ENCODE peak calls at places on chromosomes 5 and 9, in seven cellular contexts. B is body of pancreas, L is adrenal gland, S is H54, R is transverse colon, F is A549, G is prostate gland. E is an unnamed sample.

GRCh38 chr5:116595498-116595897 is 20.9 kb upstream of the SEMA6A start:
- DNase-seq in B (no peak), L (no peak), S (no peak), R (no peak), F (no peak), G (no peak), E (no peak)

GRCh38 chr5:175378444-175379028 is 65.4 kb downstream of the DRD1 start:
- DNase-seq in B (no peak), L (no peak), S (peak), R (no peak), F (peak), G (peak), E (no peak)

GRCh38 chr9:89789922-89790510 is 185.2 kb downstream of the GADD45G start:
- DNase-seq in B (no peak), L (no peak), S (no peak), R (no peak), F (no peak), G (no peak), E (no peak)

GRCh38 chr5:73901045-73901444 is 275.0 kb downstream of the ARHGEF28 start:
- DNase-seq in B (no peak), L (peak), S (peak), R (peak), F (peak), G (no peak), E (no peak)

GRCh38 chr5:176693477-176693851 is 46.2 kb downstream of the TSPAN17 start:
- DNase-seq in B (peak), L (no peak), S (no peak), R (peak), F (no peak), G (no peak), E (no peak)

GRCh38 chr5:27325513-27325912 is 287.1 kb upstream of the CDH9 start:
- DNase-seq in B (no peak), L (no peak), S (no peak), R (no peak), F (no peak), G (no peak), E (no peak)

GRCh38 chr9:99253772-99254431 is 31.8 kb downstream of the SEC61B start:
- DNase-seq in B (no peak), L (no peak), S (no peak), R (peak), F (no peak), G (no peak), E (no peak)

GRCh38 chr9:2132484-2133082 is 117.4 kb downstream of the SMARCA2 start:
- DNase-seq in B (no peak), L (no peak), S (no peak), R (no peak), F (peak), G (no peak), E (no peak)

GRCh38 chr5:16776611-16777251 is 159.4 kb downstream of the MYO10 start:
- DNase-seq in B (peak), L (no peak), S (no peak), R (no peak), F (no peak), G (peak), E (peak)

GRCh38 chr5:62308439-62308838 is 2.4 kb downstream of the KIF2A start:
- DNase-seq in B (no peak), L (no peak), S (no peak), R (no peak), F (no peak), G (no peak), E (no peak)

GRCh38 chr5:94969174-94969573 is 315.7 kb downstream of the MCTP1 start:
- DNase-seq in B (no peak), L (no peak), S (no peak), R (no peak), F (no peak), G (no peak), E (no peak)

GRCh38 chr5:129905467-129906176 is 1.4 kb downstream of the CHSY3 start:
- DNase-seq in B (no peak), L (peak), S (no peak), R (no peak), F (no peak), G (no peak), E (peak)

GRCh38 chr5:43207601-43208000 is 15.6 kb downstream of the NIM1K start:
- DNase-seq in B (no peak), L (no peak), S (no peak), R (no peak), F (no peak), G (no peak), E (no peak)

GRCh38 chr5:68252678-68253520 is 37.3 kb downstream of the PIK3R1 start:
- DNase-seq in B (peak), L (peak), S (peak), R (peak), F (peak), G (peak), E (peak)

GRCh38 chr9:121281614-121282291 is 13.8 kb downstream of the GSN start:
- DNase-seq in B (peak), L (peak), S (peak), R (peak), F (peak), G (peak), E (peak)

GRCh38 chr5:168401880-168402279 is 84.4 kb upstream of the RARS1 start:
- DNase-seq in B (peak), L (no peak), S (no peak), R (no peak), F (no peak), G (peak), E (peak)

GRCh38 chr5:141848771-141849370 is 29.3 kb downstream of the PCDH1 start:
- DNase-seq in B (peak), L (peak), S (peak), R (peak), F (peak), G (peak), E (peak)

GRCh38 chr5:178236685-178237084 is 4.1 kb upstream of the PHYKPL start:
- DNase-seq in B (peak), L (peak), S (no peak), R (no peak), F (no peak), G (no peak), E (peak)
- TF ChIP-seq POLR2A in B (peak), L (no peak), S (no peak), R (no peak), F (no peak), G (no peak), E (peak)

DNA sequence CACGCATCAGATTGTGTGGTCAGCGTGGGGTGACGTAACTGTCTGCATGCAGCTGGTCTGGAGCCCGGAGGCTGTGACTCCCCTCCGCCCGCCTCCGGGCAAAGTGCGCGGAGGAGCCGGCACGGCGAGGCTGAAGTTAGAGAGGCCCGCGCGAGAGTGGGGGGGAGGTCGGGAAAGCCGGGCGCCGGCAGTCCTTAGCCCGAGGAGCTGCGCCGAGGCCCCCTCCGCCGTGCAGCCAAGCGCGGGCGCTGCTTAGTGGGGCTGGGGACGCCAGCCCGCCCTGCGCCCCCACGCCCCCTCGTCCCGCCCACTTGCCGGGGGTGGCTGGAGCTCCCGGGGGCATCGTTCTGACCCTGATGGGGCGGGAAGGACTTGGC is 422 bp downstream of the NINJ1 start:
- DNase-seq in B (peak), L (peak), S (peak), R (peak), F (peak), G (peak), E (peak)
- TF ChIP-seq POLR2A in B (peak), L (peak), S (no peak), R (peak), F (no peak), G (no peak), E (no peak)

DNA sequence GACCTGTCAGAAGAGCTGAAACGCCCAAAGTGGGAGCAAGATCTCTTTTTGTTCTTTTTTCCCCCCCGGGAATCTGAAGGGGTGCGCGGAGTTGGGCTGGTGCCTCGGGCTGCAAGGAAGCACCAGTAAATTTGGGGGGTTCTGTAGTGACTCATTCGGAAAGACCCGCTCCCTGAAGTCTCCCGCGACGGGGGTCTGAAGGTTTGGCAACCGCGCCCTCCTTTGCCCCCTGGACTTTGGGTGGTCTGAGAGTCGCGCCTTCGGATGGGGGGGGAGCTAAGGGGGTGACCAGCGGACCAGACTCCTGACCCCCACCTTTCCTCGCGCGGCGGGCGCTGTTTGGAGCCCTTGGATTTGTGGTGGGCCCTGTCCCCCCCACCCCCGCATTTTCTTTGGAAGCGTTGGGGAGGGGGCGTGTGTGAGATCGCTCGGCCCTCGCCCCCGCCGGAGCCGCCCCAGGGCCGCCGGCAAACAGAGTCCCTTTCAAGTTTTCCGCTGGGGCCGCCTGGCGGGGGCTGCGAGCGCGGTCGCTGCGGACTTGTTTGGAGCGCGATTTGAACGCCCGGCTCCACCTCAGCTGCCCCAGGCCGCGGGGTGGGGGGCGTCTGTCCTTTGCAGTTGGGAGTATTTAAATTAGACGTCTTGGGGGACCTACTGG is 2.0 kb downstream of the CXXC5 start:
- DNase-seq in B (no peak), L (no peak), S (no peak), R (peak), F (no peak), G (no peak), E (peak)
- TF ChIP-seq POLR2A in B (no peak), L (no peak), S (no peak), R (no peak), F (no peak), G (no peak), E (no peak)

DNA sequence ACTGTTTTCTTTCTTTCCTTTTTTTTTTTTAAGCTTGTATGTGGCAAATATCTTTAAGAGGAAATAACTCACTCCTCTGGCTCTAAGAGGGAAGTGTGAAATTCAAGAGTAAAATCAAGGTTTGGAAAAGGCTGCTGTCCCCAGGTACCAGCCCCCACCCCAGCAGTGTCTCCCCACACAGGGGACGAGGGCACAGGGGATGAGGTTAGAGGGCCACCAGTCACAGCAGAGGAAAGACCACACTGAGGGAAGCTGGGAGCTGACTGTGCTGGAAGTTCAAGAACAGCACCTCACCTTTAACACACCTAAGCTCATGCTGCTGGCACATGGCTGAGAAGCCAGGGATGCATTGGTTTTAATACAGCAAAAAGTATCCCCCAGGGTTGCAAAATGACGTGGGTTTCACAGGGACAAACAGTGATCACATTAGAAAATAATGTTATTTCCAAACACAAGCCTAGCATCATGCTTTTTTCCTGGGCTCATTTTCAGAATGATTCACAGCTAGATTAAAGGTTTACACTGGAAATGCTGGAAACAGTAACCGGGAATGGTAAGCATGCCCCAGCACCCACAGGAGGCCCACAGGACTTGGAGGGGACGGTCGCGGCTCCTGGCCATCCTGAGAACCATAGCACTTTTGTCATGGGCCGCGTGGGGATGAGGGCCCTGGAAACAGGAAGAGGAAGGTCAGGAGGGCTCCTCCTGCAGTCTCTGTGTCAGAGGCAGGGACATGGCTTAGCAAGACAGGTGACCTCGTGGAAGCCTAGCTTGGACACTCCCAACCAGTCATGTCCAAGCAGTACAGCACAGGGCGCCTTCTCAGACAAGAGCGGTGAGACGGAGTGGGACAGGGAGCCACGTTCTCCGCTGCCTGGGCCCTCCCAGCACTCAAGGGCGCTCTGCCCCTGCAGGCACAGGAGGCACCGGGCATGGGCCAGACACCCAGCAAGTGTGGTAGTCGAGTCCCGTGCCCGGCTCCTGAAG is 6.9 kb downstream of the LPCAT1 start:
- DNase-seq in B (peak), L (no peak), S (no peak), R (peak), F (peak), G (no peak), E (no peak)
- TF ChIP-seq POLR2A in B (no peak), L (no peak), S (no peak), R (no peak), F (no peak), G (no peak), E (no peak)

GRCh38 chr9:137055385-137056364 is 1.8 kb upstream of the ENTPD2 start:
- DNase-seq in B (peak), L (peak), S (peak), R (peak), F (peak), G (peak), E (peak)

GRCh38 chr9:137052998-137053943 is 590 bp downstream of the ENTPD2 start:
- DNase-seq in B (no peak), L (no peak), S (no peak), R (no peak), F (no peak), G (no peak), E (no peak)

GRCh38 chr9:137054932-137055384 is 1.1 kb upstream of the ENTPD2 start:
- DNase-seq in B (no peak), L (no peak), S (no peak), R (no peak), F (no peak), G (no peak), E (no peak)

GRCh38 chr9:137052293-137052692 is 1.6 kb downstream of the ENTPD2 start:
- DNase-seq in B (no peak), L (no peak), S (no peak), R (no peak), F (no peak), G (no peak), E (no peak)

DNA sequence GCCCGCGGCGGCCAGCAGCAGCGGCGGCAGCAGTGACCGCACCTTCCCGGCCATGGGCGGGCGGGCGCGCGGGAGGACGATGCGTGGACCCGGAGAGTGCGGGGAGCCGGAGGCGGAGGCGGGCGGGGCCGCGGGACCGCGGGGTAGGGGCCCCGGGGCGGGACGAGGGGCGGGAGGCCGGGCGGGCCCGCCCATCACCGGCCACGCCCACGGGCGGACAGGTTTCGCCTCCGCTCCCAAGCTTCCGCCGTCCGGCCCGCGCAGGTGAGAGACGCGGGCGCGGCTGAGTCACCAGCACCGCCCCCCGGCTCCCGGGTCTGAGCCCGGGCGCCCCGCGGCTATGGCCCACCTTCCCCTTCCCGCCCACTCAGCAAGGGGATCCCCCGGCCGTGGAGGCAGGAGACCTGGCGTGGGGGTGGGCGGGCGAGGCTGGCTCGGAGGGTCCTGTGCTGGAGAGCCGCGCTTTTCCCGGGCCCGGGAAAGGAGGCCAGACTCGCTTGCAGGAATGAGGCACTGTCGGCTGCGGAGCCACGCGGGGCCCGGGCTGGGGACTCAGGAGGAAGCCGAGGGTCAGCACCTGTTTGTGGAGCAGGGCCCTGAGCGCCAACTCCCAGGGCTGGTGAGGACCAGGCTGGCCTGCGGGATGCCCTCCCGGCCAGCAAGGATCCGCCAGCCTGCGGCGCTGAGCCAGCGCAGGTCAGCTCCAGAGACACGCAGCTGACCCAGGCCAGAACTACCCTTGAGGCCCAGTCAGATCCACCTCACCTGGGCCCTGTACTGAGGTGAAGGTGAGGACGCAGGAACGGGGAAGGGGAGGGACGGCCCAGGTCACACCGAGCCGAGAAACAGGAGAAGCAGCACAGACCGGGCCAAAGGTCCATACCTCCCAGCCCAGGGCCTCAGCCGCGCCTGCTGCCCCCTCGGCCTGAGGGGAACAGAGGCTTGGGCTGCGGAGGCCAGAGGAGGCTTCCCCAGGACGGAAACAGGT is at the start of gene ENTPD2:
- DNase-seq in B (peak), L (no peak), S (no peak), R (peak), F (no peak), G (peak), E (peak)
- TF ChIP-seq POLR2A in B (peak), L (no peak), S (no peak), R (peak), F (no peak), G (peak), E (no peak)

DNA sequence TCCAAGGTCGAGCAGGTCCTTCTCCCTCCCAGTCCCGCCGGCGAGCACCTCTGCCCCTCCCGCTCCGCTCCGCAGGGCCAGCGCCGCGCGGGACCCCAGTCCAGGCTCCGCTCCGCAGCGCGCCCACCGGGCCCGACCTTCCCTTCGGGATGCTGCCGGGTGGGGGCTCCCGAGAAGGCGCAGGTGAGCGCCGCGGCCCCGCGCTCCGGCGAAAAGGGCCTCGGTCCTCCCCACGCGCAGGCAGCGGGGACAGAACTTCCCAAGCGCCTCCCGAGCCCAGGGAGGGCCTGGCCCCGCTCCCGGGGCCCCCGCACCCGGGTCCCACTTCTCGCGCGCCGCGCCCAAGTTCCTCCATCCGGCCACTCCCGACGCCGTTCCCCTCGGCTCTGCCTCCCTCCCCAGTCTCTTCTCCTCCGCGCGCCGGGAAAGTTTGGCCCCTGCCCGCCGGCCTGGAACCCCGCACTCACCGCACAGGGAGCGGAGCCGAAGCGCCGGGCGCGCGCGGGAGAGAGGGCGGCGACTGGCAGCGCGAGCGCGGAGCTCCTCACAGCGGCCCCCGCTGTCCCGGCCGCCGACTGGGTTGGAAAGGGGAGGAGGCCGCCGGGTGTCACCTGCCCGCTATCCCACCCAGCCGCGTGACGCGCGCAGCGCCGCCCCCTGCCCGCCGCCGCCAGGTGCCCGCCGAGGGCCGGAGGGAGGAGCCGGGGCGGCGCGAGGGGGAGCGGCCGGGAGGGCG is at the start of gene ELOVL7:
- DNase-seq in B (peak), L (peak), S (peak), R (peak), F (peak), G (peak), E (peak)
- TF ChIP-seq POLR2A in B (peak), L (peak), S (no peak), R (peak), F (no peak), G (peak), E (peak)

GRCh38 chr9:77841739-77842386 is 189.7 kb downstream of the GNAQ start:
- DNase-seq in B (no peak), L (no peak), S (no peak), R (no peak), F (no peak), G (no peak), E (no peak)
- TF ChIP-seq POLR2A in B (no peak), L (no peak), S (no peak), R (no peak), F (no peak), G (no peak), E (no peak)

GRCh38 chr9:37592108-37592951 is at the start of gene TOMM5:
- DNase-seq in B (peak), L (peak), S (peak), R (peak), F (peak), G (peak), E (peak)
- TF ChIP-seq POLR2A in B (peak), L (peak), S (peak), R (peak), F (peak), G (peak), E (no peak)